ENCODE peak calls at places on chromosomes 6 and 20, in six cellular contexts. One of them, this sample, is unnamed.

GRCh38 chr6:114030767-114031166 is 59.8 kb upstream of the HDAC2 start:
- DNase-seq in sigmoid colon: no peak
- DNase-seq in activated T-cell treated with anti-CD3 and anti-CD28 coated beads for 1 hour: no peak
- DNase-seq in activated gamma-delta T cell: no peak
- DNase-seq in NCI-H69: no peak
- DNase-seq in HEK293T: no peak
- DNase-seq in this sample: no peak

GRCh38 chr20:297098-297924 is at the start of gene ZCCHC3:
- DNase-seq in HEK293T: peak
- DNase-seq in activated gamma-delta T cell: peak
- DNase-seq in NCI-H69: peak
- DNase-seq in activated T-cell treated with anti-CD3 and anti-CD28 coated beads for 1 hour: peak
- DNase-seq in sigmoid colon: peak
- DNase-seq in this sample: peak

GRCh38 chr6:163389354-163389753 is 25.2 kb upstream of the QKI start:
- DNase-seq in HEK293T: no peak
- DNase-seq in sigmoid colon: no peak
- DNase-seq in activated T-cell treated with anti-CD3 and anti-CD28 coated beads for 1 hour: no peak
- DNase-seq in NCI-H69: no peak
- DNase-seq in activated gamma-delta T cell: no peak
- DNase-seq in this sample: no peak

GRCh38 chr6:43282060-43282459 is 16.0 kb upstream of the SLC22A7 start:
- DNase-seq in sigmoid colon: no peak
- DNase-seq in NCI-H69: no peak
- DNase-seq in activated T-cell treated with anti-CD3 and anti-CD28 coated beads for 1 hour: no peak
- DNase-seq in HEK293T: no peak
- DNase-seq in activated gamma-delta T cell: no peak
- DNase-seq in this sample: no peak

GRCh38 chr6:128803911-128804310 is 79.0 kb upstream of the LAMA2 start:
- DNase-seq in sigmoid colon: no peak
- DNase-seq in NCI-H69: no peak
- DNase-seq in activated T-cell treated with anti-CD3 and anti-CD28 coated beads for 1 hour: no peak
- DNase-seq in HEK293T: no peak
- DNase-seq in activated gamma-delta T cell: no peak
- DNase-seq in this sample: peak

GRCh38 chr6:123295672-123296071 is 299.6 kb downstream of the CLVS2 start:
- DNase-seq in sigmoid colon: no peak
- DNase-seq in activated gamma-delta T cell: no peak
- DNase-seq in NCI-H69: no peak
- DNase-seq in activated T-cell treated with anti-CD3 and anti-CD28 coated beads for 1 hour: no peak
- DNase-seq in HEK293T: no peak
- DNase-seq in this sample: no peak

GRCh38 chr6:150490586-150490985 is 109.1 kb upstream of the PLEKHG1 start:
- DNase-seq in NCI-H69: no peak
- DNase-seq in activated T-cell treated with anti-CD3 and anti-CD28 coated beads for 1 hour: no peak
- DNase-seq in HEK293T: no peak
- DNase-seq in sigmoid colon: no peak
- DNase-seq in activated gamma-delta T cell: no peak
- DNase-seq in this sample: no peak

GRCh38 chr6:160386869-160387518 is 38.8 kb downstream of the SLC22A3 start:
- DNase-seq in NCI-H69: no peak
- DNase-seq in sigmoid colon: peak
- DNase-seq in activated gamma-delta T cell: no peak
- DNase-seq in HEK293T: no peak
- DNase-seq in activated T-cell treated with anti-CD3 and anti-CD28 coated beads for 1 hour: no peak
- DNase-seq in this sample: no peak

GRCh38 chr20:58478141-58478805 is 36.9 kb downstream of the APCDD1L start:
- DNase-seq in sigmoid colon: no peak
- DNase-seq in HEK293T: no peak
- DNase-seq in activated gamma-delta T cell: no peak
- DNase-seq in activated T-cell treated with anti-CD3 and anti-CD28 coated beads for 1 hour: no peak
- DNase-seq in NCI-H69: no peak
- DNase-seq in this sample: no peak

GRCh38 chr6:157314705-157315321 is 8.5 kb downstream of the TMEM242 start:
- DNase-seq in HEK293T: peak
- DNase-seq in activated T-cell treated with anti-CD3 and anti-CD28 coated beads for 1 hour: no peak
- DNase-seq in sigmoid colon: no peak
- DNase-seq in NCI-H69: no peak
- DNase-seq in activated gamma-delta T cell: no peak
- DNase-seq in this sample: peak

GRCh38 chr6:16470502-16471221 is 232.3 kb downstream of the GMPR start:
- DNase-seq in activated gamma-delta T cell: no peak
- DNase-seq in activated T-cell treated with anti-CD3 and anti-CD28 coated beads for 1 hour: no peak
- DNase-seq in NCI-H69: peak
- DNase-seq in sigmoid colon: no peak
- DNase-seq in HEK293T: no peak
- DNase-seq in this sample: no peak

GRCh38 chr6:71579902-71580301 is 291.3 kb downstream of the OGFRL1 start:
- DNase-seq in NCI-H69: no peak
- DNase-seq in activated gamma-delta T cell: no peak
- DNase-seq in sigmoid colon: no peak
- DNase-seq in HEK293T: no peak
- DNase-seq in activated T-cell treated with anti-CD3 and anti-CD28 coated beads for 1 hour: no peak
- DNase-seq in this sample: no peak

GRCh38 chr20:9306521-9306920 is 207.9 kb upstream of the LAMP5 start:
- DNase-seq in activated gamma-delta T cell: no peak
- DNase-seq in NCI-H69: peak
- DNase-seq in activated T-cell treated with anti-CD3 and anti-CD28 coated beads for 1 hour: no peak
- DNase-seq in sigmoid colon: no peak
- DNase-seq in HEK293T: no peak
- DNase-seq in this sample: no peak

GRCh38 chr6:137493218-137494038 is 766 bp downstream of the OLIG3 start:
- DNase-seq in activated T-cell treated with anti-CD3 and anti-CD28 coated beads for 1 hour: no peak
- DNase-seq in sigmoid colon: no peak
- DNase-seq in activated gamma-delta T cell: peak
- DNase-seq in HEK293T: no peak
- DNase-seq in NCI-H69: no peak
- DNase-seq in this sample: no peak

GRCh38 chr20:50980071-50980681 is 21.6 kb downstream of the MOCS3 start:
- DNase-seq in activated gamma-delta T cell: no peak
- DNase-seq in sigmoid colon: no peak
- DNase-seq in NCI-H69: no peak
- DNase-seq in activated T-cell treated with anti-CD3 and anti-CD28 coated beads for 1 hour: no peak
- DNase-seq in HEK293T: no peak
- DNase-seq in this sample: peak

GRCh38 chr6:36075656-36076055 is 48.0 kb downstream of the MAPK14 start:
- DNase-seq in HEK293T: peak
- DNase-seq in NCI-H69: peak
- DNase-seq in activated T-cell treated with anti-CD3 and anti-CD28 coated beads for 1 hour: no peak
- DNase-seq in activated gamma-delta T cell: no peak
- DNase-seq in sigmoid colon: no peak
- DNase-seq in this sample: no peak

GRCh38 chr6:362231-362923 is 29.2 kb upstream of the IRF4 start:
- DNase-seq in NCI-H69: no peak
- DNase-seq in sigmoid colon: no peak
- DNase-seq in HEK293T: no peak
- DNase-seq in activated T-cell treated with anti-CD3 and anti-CD28 coated beads for 1 hour: no peak
- DNase-seq in activated gamma-delta T cell: no peak
- DNase-seq in this sample: no peak

GRCh38 chr20:17531537-17532025 is 402 bp upstream of the BFSP1 start:
- DNase-seq in activated gamma-delta T cell: no peak
- DNase-seq in sigmoid colon: no peak
- DNase-seq in HEK293T: peak
- DNase-seq in NCI-H69: no peak
- DNase-seq in activated T-cell treated with anti-CD3 and anti-CD28 coated beads for 1 hour: no peak
- DNase-seq in this sample: no peak

GRCh38 chr6:158068893-158069799 is 87.5 kb downstream of the SYNJ2 start:
- DNase-seq in activated T-cell treated with anti-CD3 and anti-CD28 coated beads for 1 hour: no peak
- DNase-seq in sigmoid colon: peak
- DNase-seq in activated gamma-delta T cell: no peak
- DNase-seq in NCI-H69: peak
- DNase-seq in HEK293T: no peak
- DNase-seq in this sample: no peak

GRCh38 chr6:116682334-116682712 is 1.3 kb downstream of the KPNA5 start:
- DNase-seq in NCI-H69: peak
- DNase-seq in activated T-cell treated with anti-CD3 and anti-CD28 coated beads for 1 hour: no peak
- DNase-seq in activated gamma-delta T cell: no peak
- DNase-seq in HEK293T: no peak
- DNase-seq in sigmoid colon: no peak
- DNase-seq in this sample: no peak

GRCh38 chr6:109455161-109455501 is 441 bp downstream of the MICAL1 start:
- DNase-seq in NCI-H69: peak
- DNase-seq in HEK293T: no peak
- DNase-seq in activated T-cell treated with anti-CD3 and anti-CD28 coated beads for 1 hour: no peak
- DNase-seq in activated gamma-delta T cell: peak
- DNase-seq in sigmoid colon: no peak
- DNase-seq in this sample: no peak

GRCh38 chr20:63472159-63472811 is at the start of gene KCNQ2:
- DNase-seq in NCI-H69: peak
- DNase-seq in HEK293T: peak
- DNase-seq in sigmoid colon: no peak
- DNase-seq in activated gamma-delta T cell: no peak
- DNase-seq in activated T-cell treated with anti-CD3 and anti-CD28 coated beads for 1 hour: no peak
- DNase-seq in this sample: no peak